ENCODE peak calls at places on chromosomes 5 and 9, in five cellular contexts. R, U, S, O and T are unnamed samples.

GRCh38 chr5:7488734-7489133 is 92.8 kb downstream of the ADCY2 start:
- DNase-seq in R (no peak), O (no peak), S (no peak), U (no peak), T (no peak)

GRCh38 chr9:106438928-106439327 is 424.0 kb upstream of the ZNF462 start:
- DNase-seq in R (no peak), O (no peak), U (peak; percentile 1), S (no peak), T (no peak)

GRCh38 chr9:90801507-90802289 is at the start of gene SYK:
- DNase-seq in S (no peak), R (peak; percentile 74), O (peak; percentile 63), U (no peak), T (peak; percentile 58)

GRCh38 chr5:113273949-113274348 is 160.8 kb downstream of the TSSK1B start:
- DNase-seq in U (no peak), R (no peak), O (no peak), S (no peak), T (no peak)

GRCh38 chr5:142825378-142826089 is 55.4 kb downstream of the ARHGAP26 start:
- DNase-seq in R (no peak), U (no peak), S (no peak), O (no peak), T (no peak)

GRCh38 chr5:150133581-150134197 is 22.0 kb downstream of the PDGFRB start:
- DNase-seq in U (no peak), O (no peak), S (no peak), R (no peak), T (no peak)

GRCh38 chr5:138468133-138468965 is 3.1 kb downstream of the EGR1 start:
- DNase-seq in S (peak; percentile 88), O (no peak), R (no peak), U (no peak), T (no peak)

GRCh38 chr5:127003798-127004495 is 26.4 kb downstream of the MARCHF3 start:
- DNase-seq in R (no peak), U (no peak), S (no peak), O (no peak), T (no peak)

GRCh38 chr5:151580858-151581257 is 10.3 kb downstream of the FAT2 start:
- DNase-seq in U (no peak), R (no peak), S (no peak), O (peak; percentile 59), T (no peak)

GRCh38 chr5:134086943-134087305 is 27.6 kb upstream of the TCF7 start:
- DNase-seq in O (peak; percentile 20), R (no peak), U (no peak), S (no peak), T (no peak)

GRCh38 chr9:122051401-122052346 is 41.4 kb downstream of the TTLL11 start:
- DNase-seq in S (no peak), R (no peak), U (no peak), O (no peak), T (no peak)

GRCh38 chr5:142748568-142749249 is 21.5 kb upstream of the ARHGAP26 start:
- DNase-seq in O (peak; percentile 57), S (no peak), U (peak; percentile 26), R (peak; percentile 66), T (peak; percentile 58)

GRCh38 chr9:133750927-133751649 is 12.9 kb upstream of the SARDH start:
- DNase-seq in S (no peak), U (no peak), R (peak; percentile 33), O (peak; percentile 21), T (no peak)

GRCh38 chr9:87594662-87595061 is 97.0 kb downstream of the DAPK1 start:
- DNase-seq in O (no peak), S (no peak), R (no peak), U (no peak), T (peak; percentile 20)

GRCh38 chr9:16308645-16309044 is 561.8 kb downstream of the BNC2 start:
- DNase-seq in S (no peak), U (no peak), R (no peak), O (peak; percentile 7), T (no peak)

GRCh38 chr5:179623001-179623905 is at the start of gene HNRNPH1:
- DNase-seq in U (peak; percentile 97), R (peak; percentile 98), S (peak; percentile 99), O (peak; percentile 95), T (peak; percentile 99)

GRCh38 chr5:4553968-4554367 is 586.2 kb upstream of the ADAMTS16 start:
- DNase-seq in O (no peak), R (no peak), U (no peak), S (no peak), T (no peak)

GRCh38 chr5:156119692-156120091 is 207.3 kb upstream of the SGCD start:
- DNase-seq in S (no peak), U (no peak), O (no peak), R (no peak), T (no peak)

GRCh38 chr5:151079838-151080619 is 805 bp downstream of the TNIP1 start:
- DNase-seq in U (no peak), O (no peak), S (peak; percentile 66), R (no peak), T (no peak)

GRCh38 chr5:132059043-132059695 is 1.3 kb upstream of the IL3 start:
- DNase-seq in U (no peak), R (peak; percentile 39), S (no peak), O (peak; percentile 18), T (no peak)

GRCh38 chr5:114055810-114056476 is 305.9 kb upstream of the KCNN2 start:
- DNase-seq in O (peak; percentile 54), S (peak; percentile 22), U (peak; percentile 21), R (peak; percentile 67), T (no peak)

GRCh38 chr9:68749579-68750159 is 44.6 kb downstream of the PIP5K1B start:
- DNase-seq in S (no peak), R (no peak), O (no peak), U (no peak), T (peak; percentile 93)

GRCh38 chr5:84306617-84307016 is 78.1 kb downstream of the EDIL3 start:
- DNase-seq in S (no peak), U (no peak), R (no peak), O (no peak), T (no peak)

GRCh38 chr9:117546894-117547293 is 132.0 kb upstream of the ASTN2 start:
- DNase-seq in O (peak; percentile 30), S (no peak), R (no peak), U (no peak), T (no peak)

GRCh38 chr9:110782701-110783100 is 114.1 kb downstream of the MUSK start:
- DNase-seq in R (no peak), O (no peak), S (no peak), U (no peak), T (no peak)

GRCh38 chr9:117415584-117415937 is 704 bp upstream of the ASTN2 start:
- DNase-seq in O (peak; percentile 54), R (peak; percentile 62), S (no peak), U (no peak), T (no peak)

GRCh38 chr9:87086111-87086510 is 138.8 kb upstream of the GAS1 start:
- DNase-seq in U (no peak), S (no peak), R (no peak), O (no peak), T (peak; percentile 19)

GRCh38 chr5:53249529-53249928 is 140.0 kb upstream of the MOCS2 start:
- DNase-seq in O (no peak), R (no peak), U (no peak), S (peak; percentile 87), T (peak; percentile 11)

GRCh38 chr5:133546500-133546899 is 65.8 kb downstream of the FSTL4 start:
- DNase-seq in R (no peak), O (no peak), S (no peak), U (no peak), T (no peak)

GRCh38 chr5:134948929-134949328 is 18.8 kb upstream of the CATSPER3 start:
- DNase-seq in S (no peak), R (no peak), O (no peak), U (no peak), T (no peak)

GRCh38 chr9:135666534-135667402 is 3.7 kb downstream of the LCN9 start:
- DNase-seq in U (no peak), S (no peak), R (no peak), O (no peak), T (no peak)

GRCh38 chr9:121199921-121200320 is 1.7 kb downstream of the RAB14 start:
- DNase-seq in O (no peak), R (no peak), U (no peak), S (peak; percentile 28), T (peak; percentile 31)

GRCh38 chr5:84259221-84260045 is 125.2 kb downstream of the EDIL3 start:
- DNase-seq in U (no peak), S (no peak), O (no peak), R (no peak), T (no peak)

GRCh38 chr9:120583958-120584369 is 4.0 kb upstream of the CDK5RAP2 start:
- DNase-seq in S (peak; percentile 54), U (no peak), O (peak; percentile 37), R (no peak), T (peak; percentile 34)

GRCh38 chr5:149168276-149168675 is 27.0 kb downstream of the ABLIM3 start:
- DNase-seq in S (no peak), U (no peak), O (no peak), R (no peak), T (no peak)

GRCh38 chr5:104513194-104513602 is 950.6 kb upstream of the NUDT12 start:
- DNase-seq in S (peak; percentile 83), U (no peak), R (no peak), O (no peak), T (no peak)

DNA sequence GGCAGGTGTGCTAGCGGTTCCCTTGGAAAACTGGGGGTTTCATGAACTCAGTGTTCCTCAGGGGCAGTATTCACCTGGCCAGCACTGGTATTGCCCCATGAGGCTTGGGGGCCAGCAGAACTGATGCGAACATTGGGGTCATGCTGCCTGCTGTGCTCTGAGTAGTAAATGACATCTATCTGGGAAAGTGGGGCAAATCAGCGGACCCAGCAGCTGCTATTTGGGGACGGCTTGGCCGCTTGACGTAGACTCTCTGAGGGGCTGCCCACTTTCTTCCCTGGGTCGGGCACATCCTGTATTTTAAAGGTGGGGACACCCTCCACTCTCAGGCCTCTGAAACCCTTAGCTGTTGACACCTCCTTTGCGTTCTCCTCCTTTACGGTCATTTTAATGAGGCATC is 56.5 kb upstream of the ZFR start:
- DNase-seq in U (no peak), R (no peak), O (peak; percentile 38), S (no peak), T (no peak)
- H3K27ac ChIP-seq in U (no peak overlapping the region), R (no peak overlapping the region), O (no peak overlapping the region), S (no peak overlapping the region), T (no peak overlapping the region)

GRCh38 chr9:124024107-124024506 is 12.5 kb downstream of the LHX2 start:
- DNase-seq in S (no peak), U (no peak), O (no peak), R (no peak), T (no peak)
- H2BK12ac ChIP-seq in S (no peak overlapping the region), U (no peak overlapping the region), O (no peak overlapping the region), R (no peak overlapping the region), T (no peak overlapping the region)

DNA sequence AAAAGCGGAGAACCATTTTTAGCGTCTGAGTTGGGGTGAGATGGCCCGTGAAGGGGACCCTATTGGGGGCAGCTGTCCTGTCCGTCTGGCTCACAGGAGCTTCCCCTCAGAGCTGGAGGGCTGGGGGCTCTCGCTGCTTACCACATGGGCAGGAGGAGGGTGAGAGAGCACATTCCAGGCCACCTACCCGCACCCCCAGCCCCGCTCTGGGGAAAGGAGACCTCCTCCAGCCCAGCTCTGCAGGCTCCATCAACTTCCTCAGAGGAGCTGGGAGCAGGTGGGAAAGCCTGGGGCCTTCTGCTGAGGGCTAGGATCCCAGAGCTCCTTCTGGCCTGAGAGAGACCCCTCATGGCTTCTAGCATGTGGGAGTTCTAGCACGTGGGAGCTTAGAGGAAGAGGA is 27.1 kb upstream of the SPTLC1 start:
- DNase-seq in R (no peak), O (no peak), U (no peak), S (no peak), T (no peak)
- H4K91ac ChIP-seq in R (no peak overlapping the region), O (no peak overlapping the region), U (no peak overlapping the region), S (peak overlapping the region; percentile 1), T (peak overlapping the region; percentile 8)

GRCh38 chr9:104881991-104882555 is 45.9 kb downstream of the ABCA1 start:
- DNase-seq in S (no peak), R (no peak), U (no peak), O (no peak), T (no peak)
- H3K27ac ChIP-seq in S (no peak overlapping the region), R (no peak overlapping the region), U (no peak overlapping the region), O (no peak overlapping the region), T (no peak overlapping the region)